ENCODE peak calls at places on chromosomes 16 and 17, in six cellular contexts. T is BE2C; A is CD4-positive, alpha-beta T cell; J is transverse colon; D is activated CD8-positive, alpha-beta T cell treated with anti-CD3 and anti-CD28 coated beads for 36 hours; C is tibial artery. V is an unnamed sample.

GRCh38 chr17:83124871-83125514 is 45.6 kb downstream of the METRNL start:
- DNase-seq in T (no peak), A (no peak), J (no peak), D (peak; percentile 56), C (no peak), V (peak; percentile 61)

GRCh38 chr16:75860654-75861053 is 134.4 kb upstream of the CPHXL start:
- DNase-seq in T (peak; percentile 26), A (no peak), J (no peak), D (no peak), C (no peak), V (no peak)

GRCh38 chr17:43732961-43733360 is 25.6 kb downstream of the SOST start:
- DNase-seq in T (no peak), A (no peak), J (no peak), D (no peak), C (no peak), V (no peak)

GRCh38 chr17:72515291-72516065 is 394.7 kb downstream of the SOX9 start:
- DNase-seq in T (peak; percentile 63), A (no peak), J (no peak), D (no peak), C (no peak), V (no peak)

GRCh38 chr16:80176114-80176513 is 364.7 kb upstream of the DYNLRB2 start:
- DNase-seq in T (no peak), A (no peak), J (no peak), D (no peak), C (no peak), V (no peak)

GRCh38 chr17:56581635-56582605 is 11.6 kb upstream of the NOG start:
- DNase-seq in T (no peak), A (no peak), J (no peak), D (no peak), C (no peak), V (no peak)

GRCh38 chr16:59341368-59341767 is 607.3 kb upstream of the GOT2 start:
- DNase-seq in T (no peak), A (no peak), J (no peak), D (no peak), C (no peak), V (no peak)

GRCh38 chr17:37068266-37068665 is 119.5 kb downstream of the AATF start:
- DNase-seq in T (no peak), A (no peak), J (no peak), D (no peak), C (no peak), V (no peak)

GRCh38 chr17:60091908-60092331 is 13.2 kb upstream of the HEATR6 start:
- DNase-seq in T (no peak), A (no peak), J (no peak), D (no peak), C (no peak), V (no peak)

GRCh38 chr17:77385750-77386501 is 245.2 kb downstream of the SEC14L1 start:
- DNase-seq in T (peak; percentile 41), A (no peak), J (no peak), D (peak; percentile 42), C (no peak), V (no peak)

GRCh38 chr16:11796227-11797165 is 562 bp downstream of the ZC3H7A start:
- DNase-seq in T (peak; percentile 40), A (peak; percentile 19), J (peak; percentile 68), D (no peak), C (peak; percentile 73), V (peak; percentile 82)

GRCh38 chr16:31386157-31386984 is 6.8 kb upstream of the ITGAD start:
- DNase-seq in T (no peak), A (no peak), J (no peak), D (peak; percentile 56), C (no peak), V (no peak)

GRCh38 chr17:38357488-38358123 is 6.0 kb downstream of the SOCS7 start:
- DNase-seq in T (no peak), A (no peak), J (no peak), D (no peak), C (no peak), V (no peak)

GRCh38 chr16:66510711-66511614 is 39.0 kb downstream of the TK2 start:
- DNase-seq in T (no peak), A (no peak), J (no peak), D (no peak), C (peak; percentile 69), V (peak; percentile 42)

GRCh38 chr17:81044764-81045589 is 10.0 kb downstream of the BAIAP2 start:
- DNase-seq in T (peak; percentile 77), A (no peak), J (peak; percentile 76), D (no peak), C (peak; percentile 79), V (no peak)

GRCh38 chr16:27779719-27780161 is 229.8 kb downstream of the KATNIP start:
- DNase-seq in T (peak; percentile 76), A (no peak), J (no peak), D (no peak), C (peak; percentile 55), V (no peak)

GRCh38 chr16:66443269-66443652 is 16.2 kb downstream of the BEAN1 start:
- DNase-seq in T (no peak), A (no peak), J (no peak), D (no peak), C (no peak), V (no peak)

GRCh38 chr16:86363057-86363490 is 147.3 kb upstream of the FOXF1 start:
- DNase-seq in T (peak; percentile 28), A (no peak), J (peak; percentile 23), D (no peak), C (no peak), V (peak; percentile 6)

GRCh38 chr17:4537451-4538235 is 17.5 kb downstream of the MYBBP1A start:
- DNase-seq in T (no peak), A (no peak), J (no peak), D (no peak), C (no peak), V (no peak)

DNA sequence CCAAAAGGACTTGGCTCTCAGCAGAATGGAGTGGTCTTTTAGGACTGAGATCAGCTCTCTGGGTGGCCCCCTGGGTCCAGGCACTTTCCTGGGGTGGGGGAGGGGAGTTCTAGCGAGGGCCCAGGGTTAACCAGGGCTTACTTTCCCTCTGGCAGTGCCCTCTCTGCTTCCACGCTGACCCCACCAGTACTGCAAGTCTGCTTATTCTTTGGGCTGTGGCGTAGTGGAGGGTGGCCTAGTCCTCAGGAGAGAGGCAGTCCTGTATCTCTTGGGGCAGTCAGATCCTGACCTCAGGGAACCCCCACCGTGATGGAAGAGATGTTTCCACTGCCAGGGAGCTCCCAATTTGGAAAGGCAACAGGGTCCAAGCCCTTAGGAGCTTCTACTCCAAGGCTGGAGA is 79.4 kb downstream of the CCDC182 start:
- DNase-seq in T (peak; percentile 49), A (no peak), J (no peak), D (no peak), C (no peak), V (no peak)
- TF ChIP-seq CTCF in T (no peak), A (no peak), J (no peak), D (no peak), C (no peak), V (no peak)

GRCh38 chr16:88535181-88535856 is 34.9 kb upstream of the ZC3H18 start:
- DNase-seq in T (peak; percentile 10), A (no peak), J (no peak), D (peak; percentile 20), C (no peak), V (no peak)

GRCh38 chr16:88533945-88534641 is 36.1 kb upstream of the ZC3H18 start:
- DNase-seq in T (peak; percentile 11), A (peak; percentile 76), J (peak; percentile 84), D (peak; percentile 80), C (peak; percentile 48), V (no peak)

GRCh38 chr16:88533381-88533831 is 36.8 kb upstream of the ZC3H18 start:
- DNase-seq in T (peak; percentile 7), A (no peak), J (no peak), D (no peak), C (no peak), V (no peak)

GRCh38 chr16:88535857-88536222 is 34.4 kb upstream of the ZC3H18 start:
- DNase-seq in T (no peak), A (no peak), J (no peak), D (no peak), C (no peak), V (no peak)

DNA sequence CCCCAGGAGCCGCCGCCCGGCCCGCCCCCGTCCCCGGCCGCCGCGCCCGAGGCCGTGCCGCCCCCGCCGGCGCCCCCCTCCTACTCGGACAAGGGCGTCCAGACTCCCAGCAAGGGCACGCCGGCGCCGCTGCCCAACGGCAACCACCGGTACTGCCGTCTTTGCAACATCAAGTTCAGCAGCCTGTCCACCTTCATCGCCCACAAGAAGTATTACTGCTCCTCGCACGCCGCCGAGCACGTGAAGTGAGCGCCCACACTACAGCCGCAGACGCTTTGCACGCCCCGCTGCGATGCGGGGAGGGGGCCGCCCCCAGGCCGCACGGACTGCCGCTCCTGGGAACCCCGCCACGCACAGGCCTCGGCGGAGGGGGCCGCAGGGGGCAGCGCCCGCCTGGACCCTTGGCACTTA is 35.5 kb upstream of the ZC3H18 start:
- DNase-seq in T (peak; percentile 5), A (no peak), J (peak; percentile 65), D (peak; percentile 59), C (no peak), V (no peak)
- TF ChIP-seq CTCF in T (no peak), A (no peak), J (no peak), D (no peak), C (peak; percentile 13), V (no peak)

GRCh38 chr16:21302454-21302853 is 24.4 kb upstream of the CRYM start:
- DNase-seq in T (no peak), A (no peak), J (no peak), D (no peak), C (no peak), V (no peak)

GRCh38 chr16:21301895-21302291 is 23.8 kb upstream of the CRYM start:
- DNase-seq in T (no peak), A (no peak), J (no peak), D (no peak), C (no peak), V (no peak)

GRCh38 chr16:21302898-21303528 is 24.9 kb upstream of the CRYM start:
- DNase-seq in T (no peak), A (no peak), J (peak; percentile 22), D (no peak), C (peak; percentile 40), V (no peak)

GRCh38 chr16:21300309-21301167 is 22.4 kb upstream of the CRYM start:
- DNase-seq in T (peak; percentile 95), A (no peak), J (peak; percentile 97), D (peak; percentile 73), C (peak; percentile 100), V (no peak)

DNA sequence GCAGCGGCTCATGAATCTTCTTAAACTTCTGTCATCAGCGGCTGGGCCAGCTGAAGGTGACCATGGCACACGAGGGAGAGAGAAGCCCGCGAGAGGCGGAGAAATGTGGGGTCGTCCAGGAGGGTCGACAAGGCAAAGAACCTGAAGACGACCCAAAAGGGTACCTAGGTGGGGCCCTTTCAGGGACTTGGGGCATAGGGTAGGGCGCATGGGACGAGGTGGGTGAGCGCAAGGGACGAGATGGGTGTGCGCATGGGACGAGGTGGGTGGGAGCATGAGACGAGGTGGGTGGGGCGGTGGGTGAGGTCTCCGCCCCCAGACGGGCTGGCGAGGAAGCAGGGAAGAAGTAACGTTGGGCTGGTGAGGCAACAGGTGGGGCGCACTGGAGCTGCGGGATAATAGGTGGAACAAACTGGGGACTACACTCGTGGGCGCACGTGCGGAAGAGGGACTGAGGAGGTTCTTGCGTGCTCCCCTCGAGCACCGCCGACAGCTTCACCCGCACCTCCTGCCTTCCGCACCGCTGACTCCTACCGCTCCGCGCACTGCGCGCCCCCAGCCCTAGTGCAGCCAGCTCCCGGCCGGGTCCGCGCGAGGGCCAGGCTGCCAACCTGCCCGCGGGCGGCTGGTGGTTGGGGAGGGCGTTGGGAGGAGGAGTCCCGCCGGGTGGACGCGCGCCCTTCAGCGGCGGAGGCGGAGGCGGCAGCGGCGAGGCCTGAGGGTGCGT is 23.2 kb upstream of the CRYM start:
- DNase-seq in T (peak; percentile 75), A (no peak), J (peak; percentile 92), D (peak; percentile 57), C (peak; percentile 81), V (peak; percentile 90)
- TF ChIP-seq CTCF in T (no peak), A (no peak), J (no peak), D (no peak), C (peak; percentile 39), V (peak; percentile 65)

GRCh38 chr16:55543470-55543869 is 23.0 kb upstream of the CAPNS2 start:
- DNase-seq in T (peak; percentile 12), A (no peak), J (no peak), D (no peak), C (no peak), V (no peak)
- TF ChIP-seq CTCF in T (peak; percentile 34), A (no peak), J (peak; percentile 42), D (no peak), C (peak; percentile 68), V (peak; percentile 90)